ENCODE peak calls at places on chromosomes 2 and 18, in five cellular contexts. V is left lung, P is heart right ventricle, U is prostate gland, G is colonic mucosa. S is an unnamed sample. For H3K4me1, the result is how much of the 10 kb centered on the place peaks cover.

GRCh38 chr2:222946700-222947278 is 86.0 kb downstream of the ACSL3 start:
- DNase-seq in G (no peak), P (no peak), V (no peak), U (no peak), S (no peak)

GRCh38 chr2:24961903-24962302 is 9.9 kb downstream of the DNAJC27 start:
- DNase-seq in U (no peak), P (no peak), V (no peak), G (no peak), S (no peak)

GRCh38 chr2:234292205-234292954 is 204.5 kb downstream of the ARL4C start:
- DNase-seq in U (no peak), V (no peak), P (peak), G (no peak), S (no peak)

GRCh38 chr18:57209697-57210096 is 62.8 kb downstream of the BOD1L2 start:
- DNase-seq in U (no peak), V (no peak), P (no peak), G (no peak), S (no peak)

GRCh38 chr2:54483426-54483825 is 27.3 kb downstream of the SPTBN1 start:
- DNase-seq in V (no peak), P (no peak), U (no peak), G (no peak), S (no peak)

GRCh38 chr2:29811378-29811777 is 110.0 kb downstream of the ALK start:
- DNase-seq in G (no peak), P (no peak), U (no peak), V (no peak), S (no peak)

GRCh38 chr18:27017901-27018500 is 152.5 kb upstream of the AQP4 start:
- DNase-seq in P (no peak), U (no peak), G (no peak), V (no peak), S (no peak)

GRCh38 chr2:72001937-72002690 is 145.5 kb downstream of the CYP26B1 start:
- DNase-seq in V (peak), U (no peak), P (no peak), G (peak), S (no peak)

GRCh38 chr2:112047537-112048235 is 7.4 kb upstream of the TMEM87B start:
- DNase-seq in G (no peak), U (no peak), V (no peak), P (no peak), S (no peak)

GRCh38 chr2:134146161-134146560 is 107.7 kb upstream of the MGAT5 start:
- DNase-seq in P (no peak), V (no peak), U (no peak), G (no peak), S (no peak)

GRCh38 chr2:56199492-56199891 is 15.7 kb downstream of the CCDC85A start:
- DNase-seq in V (no peak), P (no peak), U (no peak), G (no peak), S (no peak)

GRCh38 chr2:195094330-195094729 is 562.7 kb upstream of the SLC39A10 start:
- DNase-seq in V (no peak), P (no peak), U (no peak), G (no peak), S (no peak)

GRCh38 chr2:120224735-120225548 is 1.7 kb upstream of the TMEM185B start:
- DNase-seq in U (no peak), V (no peak), G (peak), P (no peak), S (no peak)

GRCh38 chr2:62372824-62373223 is 133.2 kb downstream of the TMEM17 start:
- DNase-seq in U (no peak), P (no peak), G (no peak), V (no peak), S (no peak)

GRCh38 chr18:54805571-54806334 is 22.5 kb upstream of the RAB27B start:
- DNase-seq in U (no peak), P (no peak), G (no peak), V (no peak), S (no peak)

GRCh38 chr18:62713651-62714247 is 1.6 kb upstream of the PHLPP1 start:
- DNase-seq in G (no peak), P (no peak), V (peak), U (no peak), S (no peak)

GRCh38 chr2:58900664-58901063 is 659.5 kb upstream of the FANCL start:
- DNase-seq in P (no peak), U (no peak), G (no peak), V (no peak), S (no peak)

GRCh38 chr2:20421988-20422678 is 24.7 kb upstream of the RHOB start:
- DNase-seq in P (peak), G (peak), V (peak), U (peak), S (peak)

GRCh38 chr2:108212671-108213070 is 27.1 kb upstream of the SULT1C3 start:
- DNase-seq in P (no peak), G (no peak), V (no peak), U (no peak), S (no peak)

GRCh38 chr18:63979409-63979908 is 9.6 kb downstream of the SERPINB8 start:
- DNase-seq in G (peak), P (peak), U (peak), V (no peak), S (peak)

GRCh38 chr2:64391459-64391858 is 62.5 kb upstream of the LGALSL start:
- DNase-seq in G (no peak), P (no peak), V (no peak), U (no peak), S (no peak)

GRCh38 chr18:34787931-34788532 is 77.9 kb downstream of the DTNA start:
- DNase-seq in V (no peak), G (peak), U (peak), P (peak), S (peak)

GRCh38 chr2:239801404-239802100 is 223.6 kb downstream of the NDUFA10 start:
- DNase-seq in G (no peak), U (no peak), V (no peak), P (no peak), S (no peak)

GRCh38 chr2:19425419-19425818 is 67.0 kb upstream of the OSR1 start:
- DNase-seq in U (no peak), G (no peak), V (no peak), P (no peak), S (no peak)

GRCh38 chr18:43160509-43160908 is 45.0 kb upstream of the RIT2 start:
- DNase-seq in G (no peak), P (no peak), U (no peak), V (no peak), S (no peak)

GRCh38 chr18:73777356-73778051 is 370.1 kb downstream of the FBXO15 start:
- DNase-seq in G (no peak), U (no peak), V (no peak), P (no peak), S (no peak)

GRCh38 chr2:85799215-85799956 is 45.6 kb downstream of the ATOH8 start:
- DNase-seq in P (no peak), V (no peak), U (no peak), G (no peak), S (no peak)

GRCh38 chr2:238117199-238118154 is 17.3 kb downstream of the ESPNL start:
- DNase-seq in V (peak), U (no peak), G (no peak), P (no peak), S (no peak)

GRCh38 chr2:11938196-11938595 is 191.8 kb downstream of the LPIN1 start:
- DNase-seq in G (peak), V (no peak), U (peak), P (peak), S (no peak)

GRCh38 chr2:37167636-37168182 is 10.9 kb upstream of the EIF2AK2 start:
- DNase-seq in U (no peak), P (no peak), G (no peak), V (no peak), S (no peak)

GRCh38 chr2:42923632-42924425 is 131.4 kb upstream of the HAAO start:
- DNase-seq in V (no peak), P (no peak), G (no peak), U (no peak), S (no peak)
- H3K4me1 ChIP-seq in V (under half), P (half or more), G (under half), U (under half), S (under half)

GRCh38 chr2:172436889-172437288 is 9.5 kb downstream of the ITGA6 start:
- DNase-seq in V (no peak), P (no peak), G (no peak), U (no peak), S (no peak)

GRCh38 chr2:172433169-172433568 is 5.8 kb downstream of the ITGA6 start:
- DNase-seq in G (no peak), P (no peak), V (no peak), U (no peak), S (no peak)

GRCh38 chr2:172437419-172438063 is 10.2 kb downstream of the ITGA6 start:
- DNase-seq in P (no peak), U (no peak), V (no peak), G (no peak), S (no peak)

GRCh38 chr2:172435608-172435911 is 8.2 kb downstream of the ITGA6 start:
- DNase-seq in G (no peak), U (no peak), V (no peak), P (no peak), S (no peak)

GRCh38 chr2:172434821-172435607 is 7.6 kb downstream of the ITGA6 start:
- DNase-seq in P (no peak), G (no peak), U (no peak), V (no peak), S (no peak)
- H3K4me1 ChIP-seq in P (half or more), G (under half), U (under half), V (under half), S (under half)

GRCh38 chr2:68741805-68742306 is 7.2 kb downstream of the ARHGAP25 start:
- DNase-seq in U (no peak), G (peak), P (no peak), V (no peak), S (no peak)

GRCh38 chr2:68742638-68743037 is 8.0 kb downstream of the ARHGAP25 start:
- DNase-seq in P (no peak), V (no peak), G (peak), U (no peak), S (no peak)

GRCh38 chr2:68741238-68741637 is 6.6 kb downstream of the ARHGAP25 start:
- DNase-seq in G (peak), P (no peak), V (no peak), U (no peak), S (no peak)

GRCh38 chr2:68739261-68740183 is 4.9 kb downstream of the ARHGAP25 start:
- DNase-seq in P (no peak), V (no peak), G (peak), U (no peak), S (no peak)

GRCh38 chr2:68740184-68740914 is 5.7 kb downstream of the ARHGAP25 start:
- DNase-seq in G (peak), V (no peak), P (no peak), U (no peak), S (no peak)
- H3K4me1 ChIP-seq in G (under half), V (under half), P (under half), U (under half), S (under half)

DNA sequence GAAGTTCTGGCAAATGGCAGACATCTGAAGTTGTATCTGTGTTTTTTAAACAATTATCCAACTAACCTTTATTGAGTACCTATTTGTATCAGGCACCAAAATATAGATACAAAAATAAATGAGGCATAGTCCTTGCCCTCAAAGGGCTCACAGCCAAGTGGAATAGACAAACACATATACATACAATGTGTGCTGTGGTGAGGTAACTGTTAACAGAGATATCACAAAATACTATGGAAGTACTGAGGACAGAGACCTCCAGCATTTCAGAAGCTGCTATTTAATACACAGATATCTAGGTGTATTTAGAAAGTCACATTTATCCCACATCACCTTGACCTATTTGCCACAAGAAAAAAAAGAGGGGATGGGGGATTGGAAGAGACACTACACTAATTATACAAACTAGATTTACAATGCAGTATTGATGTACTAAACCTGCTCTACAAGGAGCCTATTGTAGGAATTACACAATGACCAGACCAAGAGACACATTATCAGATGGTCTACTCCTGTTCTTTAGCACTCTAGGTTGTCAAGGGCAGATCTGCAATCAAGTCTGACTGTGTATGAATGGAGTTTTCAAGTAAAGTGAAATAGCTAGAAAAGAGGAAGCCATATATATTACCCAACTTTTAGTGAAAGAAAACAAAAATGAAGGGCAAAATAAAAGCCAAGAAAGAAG is 62.2 kb downstream of the SPIRE1 start:
- DNase-seq in P (no peak), G (no peak), U (no peak), V (no peak), S (no peak)
- H3K4me1 ChIP-seq in P (under half), G (under half), U (under half), V (under half), S (under half)

GRCh38 chr2:215748446-215748845 is 264.9 kb downstream of the MREG start:
- DNase-seq in U (no peak), G (no peak), V (no peak), P (peak), S (peak)
- H3K4me1 ChIP-seq in U (under half), G (under half), V (under half), P (under half), S (under half)

GRCh38 chr2:138327967-138328366 is 173.6 kb upstream of the SPOPL start:
- DNase-seq in U (no peak), G (no peak), V (no peak), P (no peak), S (no peak)

GRCh38 chr2:138333121-138333520 is 168.4 kb upstream of the SPOPL start:
- DNase-seq in G (no peak), V (no peak), U (no peak), P (no peak), S (no peak)

GRCh38 chr2:138333677-138334076 is 167.9 kb upstream of the SPOPL start:
- DNase-seq in U (no peak), P (no peak), V (no peak), G (no peak), S (no peak)

GRCh38 chr2:138329591-138329990 is 172.0 kb upstream of the SPOPL start:
- DNase-seq in P (no peak), V (no peak), G (no peak), U (no peak), S (no peak)

DNA sequence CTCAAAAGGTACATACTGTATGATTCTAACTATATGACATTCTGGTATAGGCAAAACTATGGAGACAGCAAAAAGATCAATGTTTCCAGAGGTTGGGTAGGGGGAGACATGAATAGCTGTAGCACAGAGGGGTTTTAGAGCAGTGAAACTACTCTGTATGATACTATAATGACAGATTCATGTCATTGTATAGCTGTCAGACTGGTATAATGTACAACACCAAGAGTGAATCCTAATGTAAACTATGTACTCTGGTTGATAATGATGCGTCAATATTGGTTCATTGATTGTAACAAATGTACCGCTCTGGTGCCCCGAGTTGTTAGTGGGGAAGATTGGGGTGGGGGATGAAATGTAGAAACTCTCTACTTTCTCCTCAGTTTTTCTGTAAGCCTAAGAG is 172.4 kb upstream of the SPOPL start:
- DNase-seq in G (no peak), U (no peak), P (no peak), V (no peak), S (no peak)
- H3K4me1 ChIP-seq in G (under half), U (under half), P (under half), V (under half), S (under half)

S was measured in thyroid gland.